ENCODE peak calls at places on chromosomes 12 and 14, in four cellular contexts. M is endothelial cell of umbilical vein, Y is aorta, V is Panc1. X is an unnamed sample.

GRCh38 chr14:102275866-102276265 is 29.1 kb downstream of the MOK start:
- DNase-seq in M (no peak), Y (no peak), V (no peak), X (no peak)

GRCh38 chr12:56900583-56900982 is 33.6 kb downstream of the SDR9C7 start:
- DNase-seq in M (peak; percentile 83), Y (no peak), V (peak; percentile 38), X (no peak)

GRCh38 chr12:63802012-63802608 is 22.4 kb downstream of the RXYLT1 start:
- DNase-seq in M (peak; percentile 43), Y (no peak), V (no peak), X (no peak)

GRCh38 chr14:20690848-20691640 is 2.5 kb downstream of the ANG start:
- DNase-seq in M (peak; percentile 77), Y (no peak), V (peak; percentile 60), X (peak; percentile 59)

GRCh38 chr12:60197589-60197988 is 601.8 kb downstream of the SLC16A7 start:
- DNase-seq in M (peak; percentile 14), Y (no peak), V (peak; percentile 41), X (no peak)

GRCh38 chr12:23108957-23109356 is 484.0 kb downstream of the ETNK1 start:
- DNase-seq in M (peak; percentile 8), Y (no peak), V (no peak), X (no peak)

GRCh38 chr12:67674417-67674816 is 25.9 kb downstream of the DYRK2 start:
- DNase-seq in M (no peak), Y (no peak), V (no peak), X (no peak)

GRCh38 chr12:57725851-57726150 is 12.7 kb downstream of the AGAP2 start:
- DNase-seq in M (no peak), Y (no peak), V (no peak), X (no peak)

GRCh38 chr14:80587096-80587724 is 354.3 kb downstream of the CEP128 start:
- DNase-seq in M (peak; percentile 48), Y (no peak), V (peak; percentile 17), X (no peak)

GRCh38 chr14:79080040-79080439 is 909.9 kb downstream of the NRXN3 start:
- DNase-seq in M (no peak), Y (no peak), V (no peak), X (no peak)

GRCh38 chr12:100675432-100675831 is 101.9 kb downstream of the GAS2L3 start:
- DNase-seq in M (peak; percentile 85), Y (no peak), V (no peak), X (no peak)

GRCh38 chr12:96474206-96474605 is 15.2 kb upstream of the CFAP54 start:
- DNase-seq in M (no peak), Y (no peak), V (no peak), X (no peak)

GRCh38 chr12:5589055-5589454 is 157.1 kb downstream of the NTF3 start:
- DNase-seq in M (no peak), Y (no peak), V (no peak), X (no peak)

GRCh38 chr12:80901661-80902060 is 36.1 kb downstream of the LIN7A start:
- DNase-seq in M (no peak), Y (no peak), V (no peak), X (no peak)

GRCh38 chr12:89247541-89247942 is 104.8 kb downstream of the DUSP6 start:
- DNase-seq in M (no peak), Y (no peak), V (no peak), X (no peak)

DNA sequence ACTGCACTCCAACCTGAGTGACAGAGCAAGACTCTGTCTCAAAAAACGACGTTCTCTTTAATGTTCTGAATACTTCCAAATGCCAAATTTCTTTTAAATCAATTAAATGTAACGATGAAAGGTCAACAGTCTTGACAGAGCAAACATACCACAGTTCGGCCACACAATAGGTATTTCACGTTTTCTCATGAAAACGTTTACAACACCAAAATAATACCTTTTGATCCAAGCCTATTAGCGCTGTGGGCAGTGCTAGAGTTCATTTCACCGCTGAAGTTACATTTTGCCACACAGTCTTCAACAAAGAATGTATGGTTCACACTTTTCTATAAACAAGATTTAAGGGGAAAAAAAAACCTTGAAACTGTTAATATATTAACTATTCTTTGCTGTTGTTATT is 122.1 kb downstream of the MED13L start:
- DNase-seq in M (no peak), Y (no peak), V (no peak), X (no peak)
- H3K27me3 ChIP-seq in M (no peaks in the 10 kb centered on the region), Y (no peaks in the 10 kb centered on the region), V (no peaks in the 10 kb centered on the region), X (no peaks in the 10 kb centered on the region)

GRCh38 chr12:17239874-17240273 is 633.9 kb upstream of the LMO3 start:
- DNase-seq in M (no peak), Y (no peak), V (no peak), X (no peak)

DNA sequence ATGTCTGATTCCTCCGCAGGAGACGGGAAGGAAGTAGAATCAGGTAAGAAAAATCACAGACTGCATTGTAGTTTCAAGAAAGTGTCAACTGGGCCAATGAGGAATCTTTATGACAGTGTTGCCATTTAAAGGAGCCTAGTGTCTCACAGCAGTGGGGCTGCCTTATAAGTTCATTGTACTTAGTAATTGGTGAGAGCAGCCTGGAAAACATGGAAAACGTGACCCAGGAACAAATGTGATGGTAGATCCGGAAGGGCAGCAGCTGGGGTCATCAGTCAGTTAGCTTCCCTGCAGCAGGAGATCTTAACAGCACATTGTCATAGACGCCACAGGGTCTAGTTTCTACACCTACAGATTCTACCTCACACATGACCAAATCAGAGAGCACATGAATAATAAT is 630.0 kb upstream of the LMO3 start:
- DNase-seq in M (no peak), Y (no peak), V (no peak), X (no peak)
- H3K27me3 ChIP-seq in M (no peaks in the 10 kb centered on the region), Y (no peaks in the 10 kb centered on the region), V (no peaks in the 10 kb centered on the region), X (no peaks in the 10 kb centered on the region)

DNA sequence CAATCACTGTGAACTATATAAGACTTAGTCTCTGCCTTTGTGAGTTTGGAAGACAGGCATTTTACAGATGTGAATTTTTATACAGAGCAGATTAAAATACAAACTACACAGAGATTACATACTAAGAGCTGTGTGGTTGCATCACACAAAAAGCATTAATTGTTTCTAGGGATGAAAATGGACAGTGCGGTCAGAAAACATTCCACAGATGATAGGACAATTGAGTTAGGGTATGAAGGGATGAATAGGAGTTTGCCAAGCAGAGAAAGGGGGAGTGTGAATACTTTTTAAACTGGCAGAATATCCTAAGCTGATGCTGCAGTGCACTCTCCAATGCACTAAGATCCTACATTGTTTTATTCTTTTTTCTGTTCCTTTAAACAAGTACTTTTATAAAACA is 345.8 kb downstream of the VRK1 start:
- DNase-seq in M (no peak), Y (no peak), V (no peak), X (no peak)
- H3K27me3 ChIP-seq in M (no peaks in the 10 kb centered on the region), Y (no peaks in the 10 kb centered on the region), V (no peaks in the 10 kb centered on the region), X (no peaks in the 10 kb centered on the region)

GRCh38 chr12:108145011-108145410 is 15.9 kb downstream of the WSCD2 start:
- DNase-seq in M (no peak), Y (no peak), V (no peak), X (no peak)

GRCh38 chr12:108147279-108147678 is 18.2 kb downstream of the WSCD2 start:
- DNase-seq in M (no peak), Y (no peak), V (no peak), X (no peak)

GRCh38 chr12:108148521-108149074 is 19.5 kb downstream of the WSCD2 start:
- DNase-seq in M (no peak), Y (no peak), V (no peak), X (no peak)

GRCh38 chr12:108143144-108143543 is 14.1 kb downstream of the WSCD2 start:
- DNase-seq in M (no peak), Y (no peak), V (no peak), X (no peak)

DNA sequence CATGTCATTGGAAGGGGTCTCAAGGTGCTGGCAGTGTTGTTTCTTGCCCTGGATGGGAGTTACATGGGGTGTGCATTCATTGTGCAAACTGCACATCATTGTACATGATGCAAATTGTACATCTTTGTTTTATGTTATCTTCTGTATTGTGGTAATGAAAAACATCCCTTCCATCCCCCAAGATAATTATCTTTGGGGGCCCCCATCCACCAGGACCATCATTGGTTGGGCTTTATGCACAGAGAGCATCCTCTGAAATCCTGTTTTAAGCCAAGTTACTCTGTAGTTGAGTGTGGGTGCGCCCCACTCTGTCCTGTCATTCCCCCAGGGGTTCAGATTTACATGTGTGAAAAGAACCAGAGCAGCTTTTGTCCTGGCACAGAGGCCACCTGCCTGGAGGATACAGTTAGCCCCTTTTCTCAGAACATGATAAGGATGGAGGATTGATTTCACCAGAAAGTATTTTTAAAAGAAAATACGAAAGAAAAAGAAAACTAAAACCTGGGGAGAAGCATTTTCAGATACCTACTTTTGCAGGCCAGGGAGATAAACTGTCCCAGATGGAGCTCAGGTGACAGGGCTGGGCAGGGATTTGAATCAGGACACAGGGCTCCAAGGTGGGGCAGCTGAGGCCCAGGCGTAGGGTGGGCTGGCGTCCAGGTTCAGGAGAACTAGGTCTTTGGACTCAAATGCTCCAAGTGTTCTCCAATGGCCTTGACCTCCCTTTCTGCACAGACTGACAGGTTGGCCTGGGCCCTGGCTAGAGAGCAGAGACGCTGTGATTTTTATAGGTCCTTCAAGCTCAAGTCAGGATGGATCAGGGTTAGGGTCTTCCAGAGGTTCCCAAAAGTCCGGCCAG is 17.2 kb downstream of the WSCD2 start:
- DNase-seq in M (no peak), Y (no peak), V (no peak), X (no peak)
- H3K27me3 ChIP-seq in M (no peaks in the 10 kb centered on the region), Y (no peaks in the 10 kb centered on the region), V (no peaks in the 10 kb centered on the region), X (no peaks in the 10 kb centered on the region)

GRCh38 chr14:68320495-68320894 is 472.4 kb downstream of the ZFP36L1 start:
- DNase-seq in M (no peak), Y (no peak), V (no peak), X (no peak)
- H3K27me3 ChIP-seq in M (no peaks in the 10 kb centered on the region), Y (no peaks in the 10 kb centered on the region), V (no peaks in the 10 kb centered on the region), X (no peaks in the 10 kb centered on the region)